ENCODE peak calls at places on chromosomes 5 and 9, in five cellular contexts. One of them, this sample, is unnamed.
A peak's percentile ranks its signal among the peaks of the same experiment; 100 is the strongest.

GRCh38 chr5:14153932-14154646 is 10.9 kb downstream of the TRIO start:
- DNase-seq in activated naive CD8-positive, alpha-beta T cell treated with anti-CD3 and anti-CD28 coated beads for 36 hours: no peak
- DNase-seq in neuronal stem cell: no peak
- DNase-seq in HTR-8/SVneo: peak; percentile 75
- DNase-seq in A549: peak; percentile 57
- DNase-seq in this sample: no peak

GRCh38 chr5:179793470-179794139 is at the start of gene LTC4S:
- DNase-seq in activated naive CD8-positive, alpha-beta T cell treated with anti-CD3 and anti-CD28 coated beads for 36 hours: peak; percentile 50
- DNase-seq in neuronal stem cell: no peak
- DNase-seq in HTR-8/SVneo: no peak
- DNase-seq in A549: no peak
- DNase-seq in this sample: no peak

GRCh38 chr5:142542906-142543305 is 143.0 kb downstream of the FGF1 start:
- DNase-seq in activated naive CD8-positive, alpha-beta T cell treated with anti-CD3 and anti-CD28 coated beads for 36 hours: no peak
- DNase-seq in neuronal stem cell: no peak
- DNase-seq in HTR-8/SVneo: no peak
- DNase-seq in A549: no peak
- DNase-seq in this sample: no peak

GRCh38 chr5:180860273-180860886 is 696 bp downstream of the ZFP62 start:
- DNase-seq in activated naive CD8-positive, alpha-beta T cell treated with anti-CD3 and anti-CD28 coated beads for 36 hours: peak; percentile 53
- DNase-seq in neuronal stem cell: no peak
- DNase-seq in HTR-8/SVneo: peak; percentile 22
- DNase-seq in A549: peak; percentile 82
- DNase-seq in this sample: peak; percentile 21

GRCh38 chr9:23543420-23543819 is 282.6 kb downstream of the ELAVL2 start:
- DNase-seq in activated naive CD8-positive, alpha-beta T cell treated with anti-CD3 and anti-CD28 coated beads for 36 hours: no peak
- DNase-seq in neuronal stem cell: no peak
- DNase-seq in HTR-8/SVneo: no peak
- DNase-seq in A549: peak; percentile 6
- DNase-seq in this sample: no peak

GRCh38 chr5:36744678-36745659 is 131.6 kb upstream of the NIPBL start:
- DNase-seq in activated naive CD8-positive, alpha-beta T cell treated with anti-CD3 and anti-CD28 coated beads for 36 hours: peak; percentile 38
- DNase-seq in neuronal stem cell: peak; percentile 70
- DNase-seq in HTR-8/SVneo: peak; percentile 93
- DNase-seq in A549: peak; percentile 78
- DNase-seq in this sample: peak; percentile 75

GRCh38 chr5:458547-459353 is 15.8 kb downstream of the EXOC3 start:
- DNase-seq in activated naive CD8-positive, alpha-beta T cell treated with anti-CD3 and anti-CD28 coated beads for 36 hours: peak; percentile 74
- DNase-seq in neuronal stem cell: no peak
- DNase-seq in HTR-8/SVneo: peak; percentile 41
- DNase-seq in A549: no peak
- DNase-seq in this sample: no peak

GRCh38 chr5:142957528-142957927 is 187.4 kb downstream of the ARHGAP26 start:
- DNase-seq in activated naive CD8-positive, alpha-beta T cell treated with anti-CD3 and anti-CD28 coated beads for 36 hours: no peak
- DNase-seq in neuronal stem cell: no peak
- DNase-seq in HTR-8/SVneo: no peak
- DNase-seq in A549: no peak
- DNase-seq in this sample: no peak

GRCh38 chr5:126594077-126594476 is 942 bp downstream of the ALDH7A1 start:
- DNase-seq in activated naive CD8-positive, alpha-beta T cell treated with anti-CD3 and anti-CD28 coated beads for 36 hours: no peak
- DNase-seq in neuronal stem cell: no peak
- DNase-seq in HTR-8/SVneo: peak; percentile 20
- DNase-seq in A549: no peak
- DNase-seq in this sample: no peak

GRCh38 chr5:109099081-109099480 is 310.7 kb downstream of the PJA2 start:
- DNase-seq in activated naive CD8-positive, alpha-beta T cell treated with anti-CD3 and anti-CD28 coated beads for 36 hours: no peak
- DNase-seq in neuronal stem cell: no peak
- DNase-seq in HTR-8/SVneo: no peak
- DNase-seq in A549: no peak
- DNase-seq in this sample: no peak

GRCh38 chr9:136792321-136793062 is 1.3 kb downstream of the TMEM141 start:
- DNase-seq in activated naive CD8-positive, alpha-beta T cell treated with anti-CD3 and anti-CD28 coated beads for 36 hours: no peak
- DNase-seq in neuronal stem cell: no peak
- DNase-seq in HTR-8/SVneo: no peak
- DNase-seq in A549: no peak
- DNase-seq in this sample: no peak

GRCh38 chr9:114551750-114552685 is 35.6 kb upstream of the ATP6V1G1 start:
- DNase-seq in activated naive CD8-positive, alpha-beta T cell treated with anti-CD3 and anti-CD28 coated beads for 36 hours: no peak
- DNase-seq in neuronal stem cell: no peak
- DNase-seq in HTR-8/SVneo: peak; percentile 95
- DNase-seq in A549: peak; percentile 89
- DNase-seq in this sample: no peak

GRCh38 chr5:61450880-61451279 is 118.8 kb downstream of the ZSWIM6 start:
- DNase-seq in activated naive CD8-positive, alpha-beta T cell treated with anti-CD3 and anti-CD28 coated beads for 36 hours: no peak
- DNase-seq in neuronal stem cell: no peak
- DNase-seq in HTR-8/SVneo: peak; percentile 51
- DNase-seq in A549: peak; percentile 57
- DNase-seq in this sample: peak; percentile 57

GRCh38 chr5:179762079-179762780 is 29.6 kb downstream of the MAML1 start:
- DNase-seq in activated naive CD8-positive, alpha-beta T cell treated with anti-CD3 and anti-CD28 coated beads for 36 hours: no peak
- DNase-seq in neuronal stem cell: no peak
- DNase-seq in HTR-8/SVneo: no peak
- DNase-seq in A549: peak; percentile 15
- DNase-seq in this sample: no peak